ENCODE peak calls at places on chromosomes 7 and 10, in five cellular contexts. R is GM23248, X is IMR-90, Q is MM.1S, F is fibroblast of lung. L is an unnamed sample.

GRCh38 chr10:113326160-113327111 is 226.4 kb upstream of the HABP2 start:
- DNase-seq in X (peak; percentile 81), F (peak; percentile 90), Q (no peak), R (peak; percentile 98), L (peak; percentile 91)

GRCh38 chr7:15686209-15686956 is at the start of gene MEOX2:
- DNase-seq in X (peak; percentile 7), Q (no peak), R (peak; percentile 66), F (peak; percentile 31), L (no peak)

GRCh38 chr7:37558320-37558719 is 109.7 kb upstream of the ELMO1 start:
- DNase-seq in R (no peak), F (no peak), X (no peak), Q (no peak), L (no peak)

GRCh38 chr7:151442776-151443496 is 3.0 kb upstream of the CRYGN start:
- DNase-seq in F (no peak), X (no peak), R (no peak), Q (no peak), L (no peak)

GRCh38 chr7:91784469-91784868 is 96.0 kb downstream of the MTERF1 start:
- DNase-seq in Q (peak; percentile 21), X (peak; percentile 61), R (peak; percentile 86), F (peak; percentile 70), L (peak; percentile 65)

GRCh38 chr10:13803566-13804554 is 217.1 kb downstream of the PRPF18 start:
- DNase-seq in X (peak; percentile 41), Q (no peak), R (no peak), F (peak; percentile 62), L (no peak)

GRCh38 chr10:33291053-33291592 is 43.3 kb downstream of the NRP1 start:
- DNase-seq in Q (no peak), X (peak; percentile 87), F (peak; percentile 94), R (peak; percentile 91), L (peak; percentile 37)

GRCh38 chr7:24755541-24756416 is 1.5 kb downstream of the GSDME start:
- DNase-seq in F (peak; percentile 76), Q (no peak), X (peak; percentile 90), R (peak; percentile 58), L (no peak)

GRCh38 chr10:86708068-86708782 is 39.9 kb downstream of the LDB3 start:
- DNase-seq in Q (no peak), R (no peak), F (no peak), X (no peak), L (no peak)

DNA sequence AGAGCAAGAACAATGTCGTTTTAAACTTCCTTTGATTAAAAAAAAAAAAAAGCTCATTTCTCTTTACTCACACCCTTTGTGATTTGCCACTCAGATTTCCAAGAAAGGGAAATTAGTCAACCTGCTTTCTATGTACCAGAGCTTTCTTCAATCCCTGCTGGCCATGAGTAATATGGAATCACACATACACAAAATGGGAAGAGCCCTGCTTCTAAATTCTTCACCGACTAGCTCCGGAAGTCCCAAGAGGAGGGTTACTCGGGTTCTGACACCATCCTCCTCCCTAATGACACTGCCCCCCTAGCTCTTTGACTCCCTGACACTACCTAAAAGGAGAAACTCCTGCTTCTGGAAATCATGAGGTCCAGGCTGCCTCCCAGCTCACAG is 81.8 kb upstream of the SFMBT2 start:
- DNase-seq in R (no peak), X (no peak), F (no peak), Q (no peak), L (no peak)
- H3K4me3 ChIP-seq in R (no peak overlapping the region), X (no peak overlapping the region), F (no peak overlapping the region), Q (no peak overlapping the region), L (no peak overlapping the region)

DNA sequence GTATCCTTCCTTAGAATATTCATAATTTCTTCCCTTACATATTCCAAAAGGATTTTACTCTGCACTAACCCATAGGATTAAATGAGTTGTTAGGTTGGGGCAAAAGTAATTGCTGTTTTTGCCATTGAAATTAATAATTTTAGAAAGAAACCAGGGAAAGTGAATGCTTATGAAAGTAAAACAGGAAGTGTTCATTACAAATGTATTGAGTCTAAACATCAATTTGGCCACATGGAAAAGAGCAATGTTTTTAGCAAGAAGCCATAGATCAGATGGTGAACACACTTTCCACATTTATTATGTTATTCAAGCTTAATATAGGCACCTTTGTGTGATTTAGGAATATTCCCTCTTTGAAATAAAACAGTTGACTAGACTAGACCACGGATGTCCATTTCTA is 102.9 kb downstream of the SUGCT start:
- DNase-seq in Q (no peak), X (no peak), F (no peak), R (no peak), L (no peak)
- H2AFZ ChIP-seq in Q (no peak overlapping the region), X (no peak overlapping the region), F (no peak overlapping the region), R (peak overlapping the region; percentile 15), L (no peak overlapping the region)

GRCh38 chr7:121394709-121395140 is 1.4 kb downstream of the FAM3C start:
- DNase-seq in X (no peak), F (peak; percentile 8), R (no peak), Q (peak; percentile 69), L (no peak)
- H3K4me3 ChIP-seq in X (no peak overlapping the region), F (peak overlapping the region; percentile 91), R (peak overlapping the region; percentile 87), Q (peak overlapping the region; percentile 68), L (peak overlapping the region; percentile 94)

DNA sequence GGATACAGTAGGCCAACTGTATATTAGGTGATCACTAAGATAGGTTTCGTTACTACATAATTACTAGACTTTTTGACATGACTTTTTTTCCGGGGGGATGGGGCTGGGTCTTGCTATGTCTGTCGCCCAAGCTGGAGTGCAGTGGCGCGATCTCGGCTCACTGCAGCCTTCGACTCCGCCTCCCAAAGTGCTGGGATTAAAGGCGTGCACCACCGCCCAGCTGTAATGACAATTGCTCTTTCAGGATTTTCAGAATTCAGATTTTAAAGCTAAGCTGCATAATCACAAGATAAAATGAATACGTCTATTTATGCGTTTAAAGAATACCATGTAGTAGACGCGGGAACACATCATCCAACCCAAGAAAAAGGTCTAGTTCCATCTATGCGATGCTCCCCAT is 982 bp downstream of the IDI1 start:
- DNase-seq in X (no peak), R (peak; percentile 51), F (no peak), Q (peak; percentile 14), L (no peak)
- H2AFZ ChIP-seq in X (peak overlapping the region; percentile 99), R (peak overlapping the region; percentile 65), F (peak overlapping the region; percentile 5), Q (peak overlapping the region; percentile 32), L (peak overlapping the region; percentile 83)

GRCh38 chr7:131909151-131909768 is 352.8 kb upstream of the PODXL start:
- DNase-seq in F (no peak), R (peak; percentile 12), Q (no peak), X (no peak), L (no peak)
- H3K4me3 ChIP-seq in F (no peak overlapping the region), R (peak overlapping the region; percentile 37), Q (no peak overlapping the region), X (no peak overlapping the region), L (no peak overlapping the region)